ENCODE peak calls at places on chromosome 1, in nine cellular contexts. N is stimulated activated CD8-positive, alpha-beta memory T cell treated with anti-CD3 and anti-CD28 coated beads, Interleukin-7, amount 100 ng/mL, for 1 hour; G is NCI-H774; Z is MG63; C is heart left ventricle; X is T-helper 1 cell; H is CD4-positive, alpha-beta T cell; B is left lung; S is anterior cingulate cortex. Q is an unnamed sample.

GRCh38 chr1:112337028-112337531 is 58.9 kb upstream of the CTTNBP2NL start:
- DNase-seq in N (no peak), G (peak), Z (peak), C (peak), X (no peak), H (no peak), B (peak), S (peak), Q (peak)

GRCh38 chr1:118960567-118961136 is 27.5 kb downstream of the TBX15 start:
- DNase-seq in N (no peak), G (no peak), Z (peak), C (no peak), X (no peak), H (no peak), B (no peak), S (no peak), Q (no peak)

GRCh38 chr1:33235521-33235920 is 20.8 kb upstream of the ZNF362 start:
- DNase-seq in N (no peak), G (no peak), Z (no peak), C (no peak), X (no peak), H (no peak), B (no peak), S (no peak), Q (no peak)

GRCh38 chr1:20233394-20233793 is 47.1 kb upstream of the PLA2G2C start:
- DNase-seq in N (no peak), G (no peak), Z (no peak), C (no peak), X (no peak), H (no peak), B (no peak), S (no peak), Q (peak)

GRCh38 chr1:193348126-193349045 is 162.0 kb upstream of the B3GALT2 start:
- DNase-seq in N (no peak), G (no peak), Z (no peak), C (no peak), X (no peak), H (no peak), B (no peak), S (no peak), Q (no peak)

GRCh38 chr1:211527888-211528287 is 35.9 kb upstream of the RD3 start:
- DNase-seq in N (no peak), G (no peak), Z (peak), C (no peak), X (no peak), H (no peak), B (no peak), S (peak), Q (no peak)

GRCh38 chr1:150268342-150268705 is 492 bp downstream of the APH1A start:
- DNase-seq in N (no peak), G (no peak), Z (peak), C (peak), X (peak), H (peak), B (peak), S (no peak), Q (no peak)

GRCh38 chr1:59366352-59366751 is 69.5 kb downstream of the FGGY start:
- DNase-seq in N (no peak), G (no peak), Z (no peak), C (no peak), X (no peak), H (no peak), B (no peak), S (no peak), Q (no peak)

GRCh38 chr1:89987170-89987819 is 7.6 kb upstream of the ZNF326 start:
- DNase-seq in N (peak), G (peak), Z (peak), C (peak), X (peak), H (peak), B (no peak), S (peak), Q (peak)

GRCh38 chr1:4120557-4121292 is 220.7 kb upstream of the C1orf174 start:
- DNase-seq in N (no peak), G (no peak), Z (no peak), C (no peak), X (no peak), H (no peak), B (no peak), S (no peak), Q (no peak)

GRCh38 chr1:81679972-81680371 is 120.8 kb upstream of the ADGRL2 start:
- DNase-seq in N (no peak), G (no peak), Z (no peak), C (no peak), X (no peak), H (no peak), B (no peak), S (no peak), Q (no peak)

GRCh38 chr1:32984090-32984828 is 19.6 kb upstream of the RNF19B start:
- DNase-seq in N (no peak), G (no peak), Z (no peak), C (no peak), X (peak), H (no peak), B (no peak), S (peak), Q (no peak)

GRCh38 chr1:194466706-194467105 is 1280.3 kb upstream of the B3GALT2 start:
- DNase-seq in N (no peak), G (no peak), Z (no peak), C (no peak), X (no peak), H (no peak), B (no peak), S (no peak), Q (no peak)

GRCh38 chr1:38041941-38042834 is 4.4 kb downstream of the POU3F1 start:
- DNase-seq in N (no peak), G (no peak), Z (no peak), C (no peak), X (no peak), H (no peak), B (no peak), S (no peak), Q (no peak)

GRCh38 chr1:205664399-205665108 is 15.8 kb downstream of the SLC45A3 start:
- DNase-seq in N (no peak), G (no peak), Z (peak), C (no peak), X (no peak), H (no peak), B (no peak), S (no peak), Q (no peak)

GRCh38 chr1:101276818-101277217 is 40.0 kb downstream of the S1PR1 start:
- DNase-seq in N (no peak), G (no peak), Z (no peak), C (no peak), X (no peak), H (no peak), B (no peak), S (no peak), Q (no peak)

GRCh38 chr1:36115200-36115669 is 9.8 kb downstream of the COL8A2 start:
- DNase-seq in N (no peak), G (no peak), Z (peak), C (no peak), X (no peak), H (no peak), B (no peak), S (no peak), Q (no peak)

GRCh38 chr1:33001282-33001681 is 35.4 kb downstream of the AK2 start:
- DNase-seq in N (no peak), G (no peak), Z (no peak), C (no peak), X (no peak), H (no peak), B (no peak), S (no peak), Q (no peak)

GRCh38 chr1:149884433-149885363 is 14.7 kb upstream of the BOLA1 start:
- DNase-seq in N (no peak), G (peak), Z (peak), C (no peak), X (no peak), H (no peak), B (no peak), S (no peak), Q (peak)

GRCh38 chr1:49183489-49183888 is 406.8 kb upstream of the BEND5 start:
- DNase-seq in N (no peak), G (no peak), Z (no peak), C (no peak), X (no peak), H (no peak), B (no peak), S (no peak), Q (no peak)

GRCh38 chr1:59750612-59751395 is 63.9 kb upstream of the HOOK1 start:
- DNase-seq in N (no peak), G (no peak), Z (peak), C (no peak), X (no peak), H (no peak), B (peak), S (no peak), Q (no peak)

GRCh38 chr1:202086579-202087350 is 36.0 kb upstream of the GPR37L1 start:
- DNase-seq in N (no peak), G (no peak), Z (peak), C (no peak), X (no peak), H (no peak), B (peak), S (no peak), Q (peak)

GRCh38 chr1:221284028-221284427 is 404.8 kb downstream of the HLX start:
- DNase-seq in N (no peak), G (peak), Z (no peak), C (no peak), X (no peak), H (no peak), B (no peak), S (no peak), Q (peak)

GRCh38 chr1:46179138-46180081 is 3.1 kb upstream of the P3R3URF start:
- DNase-seq in N (peak), G (peak), Z (peak), C (peak), X (peak), H (peak), B (peak), S (peak), Q (peak)

GRCh38 chr1:91913018-91913417 is 27.1 kb upstream of the TGFBR3 start:
- DNase-seq in N (no peak), G (no peak), Z (no peak), C (no peak), X (no peak), H (no peak), B (no peak), S (no peak), Q (no peak)

GRCh38 chr1:56758135-56758534 is 61.1 kb downstream of the FYB2 start:
- DNase-seq in N (no peak), G (no peak), Z (no peak), C (peak), X (no peak), H (no peak), B (no peak), S (no peak), Q (no peak)

GRCh38 chr1:173445164-173445563 is 32.0 kb upstream of the PRDX6 start:
- DNase-seq in N (no peak), G (no peak), Z (no peak), C (no peak), X (no peak), H (no peak), B (no peak), S (no peak), Q (no peak)